ENCODE peak calls at places on chromosomes 5 and 9, in five cellular contexts. S is GM23248, N is HCT116, E is OCI-LY7, U is MM.1S. B is an unnamed sample. For H3K9me2, the result is how much of the 10 kb centered on the place peaks cover.

GRCh38 chr5:79636981-79637733 is 24.9 kb downstream of the TENT2 start:
- DNase-seq in S (no peak), N (no peak), E (no peak), U (no peak), B (no peak)

GRCh38 chr5:143436871-143437270 is 33.4 kb upstream of the NR3C1 start:
- DNase-seq in S (peak), N (no peak), E (no peak), U (no peak), B (no peak)

GRCh38 chr5:32542216-32543059 is 42.9 kb upstream of the SUB1 start:
- DNase-seq in S (peak), N (no peak), E (peak), U (peak), B (no peak)

GRCh38 chr9:109314011-109314531 is 6.8 kb downstream of the EPB41L4B start:
- DNase-seq in S (no peak), N (no peak), E (no peak), U (no peak), B (no peak)

GRCh38 chr9:117334101-117334500 is 80.8 kb downstream of the ASTN2 start:
- DNase-seq in S (no peak), N (no peak), E (no peak), U (no peak), B (peak)

GRCh38 chr9:34991833-34992375 is 2.4 kb downstream of the DNAJB5 start:
- DNase-seq in S (peak), N (peak), E (no peak), U (no peak), B (peak)

GRCh38 chr5:13941468-13941867 is 3.0 kb downstream of the DNAH5 start:
- DNase-seq in S (no peak), N (no peak), E (no peak), U (no peak), B (no peak)

GRCh38 chr9:115262477-115262876 is 144.5 kb upstream of the TNC start:
- DNase-seq in S (peak), N (peak), E (no peak), U (peak), B (no peak)

GRCh38 chr5:160420331-160420610 is 1.4 kb upstream of the PTTG1 start:
- DNase-seq in S (no peak), N (no peak), E (no peak), U (peak), B (no peak)

GRCh38 chr5:142864293-142865260 is 94.4 kb downstream of the ARHGAP26 start:
- DNase-seq in S (no peak), N (no peak), E (no peak), U (no peak), B (peak)

GRCh38 chr9:127307802-127308201 is 43.2 kb downstream of the GARNL3 start:
- DNase-seq in S (no peak), N (no peak), E (no peak), U (no peak), B (no peak)

GRCh38 chr5:14702238-14702839 is 37.8 kb downstream of the OTULIN start:
- DNase-seq in S (no peak), N (no peak), E (no peak), U (no peak), B (no peak)

GRCh38 chr9:70413427-70413797 is 1.0 kb downstream of the KLF9 start:
- DNase-seq in S (peak), N (no peak), E (no peak), U (peak), B (peak)

GRCh38 chr5:172642046-172642409 is 965 bp downstream of the NEURL1B start:
- DNase-seq in S (peak), N (no peak), E (no peak), U (no peak), B (no peak)

GRCh38 chr9:91341258-91341746 is 20.4 kb downstream of the AUH start:
- DNase-seq in S (no peak), N (no peak), E (no peak), U (no peak), B (no peak)

GRCh38 chr5:16983022-16983639 is 47.0 kb upstream of the MYO10 start:
- DNase-seq in S (no peak), N (no peak), E (no peak), U (no peak), B (no peak)

GRCh38 chr9:19409406-19410194 is 791 bp downstream of the ACER2 start:
- DNase-seq in S (peak), N (peak), E (peak), U (no peak), B (peak)

GRCh38 chr5:173778152-173778782 is 109.9 kb upstream of the CPEB4 start:
- DNase-seq in S (no peak), N (no peak), E (peak), U (no peak), B (no peak)

GRCh38 chr5:173775692-173776135 is 112.4 kb upstream of the CPEB4 start:
- DNase-seq in S (no peak), N (no peak), E (peak), U (no peak), B (no peak)

GRCh38 chr5:173778784-173779304 is 109.3 kb upstream of the CPEB4 start:
- DNase-seq in S (no peak), N (no peak), E (no peak), U (no peak), B (no peak)

GRCh38 chr5:173777149-173777548 is 111.0 kb upstream of the CPEB4 start:
- DNase-seq in S (no peak), N (no peak), E (no peak), U (no peak), B (no peak)

GRCh38 chr5:173777669-173778068 is 110.5 kb upstream of the CPEB4 start:
- DNase-seq in S (no peak), N (no peak), E (no peak), U (no peak), B (no peak)
- H3K9me2 ChIP-seq in S (under half), N (under half), E (under half), U (under half), B (under half)

DNA sequence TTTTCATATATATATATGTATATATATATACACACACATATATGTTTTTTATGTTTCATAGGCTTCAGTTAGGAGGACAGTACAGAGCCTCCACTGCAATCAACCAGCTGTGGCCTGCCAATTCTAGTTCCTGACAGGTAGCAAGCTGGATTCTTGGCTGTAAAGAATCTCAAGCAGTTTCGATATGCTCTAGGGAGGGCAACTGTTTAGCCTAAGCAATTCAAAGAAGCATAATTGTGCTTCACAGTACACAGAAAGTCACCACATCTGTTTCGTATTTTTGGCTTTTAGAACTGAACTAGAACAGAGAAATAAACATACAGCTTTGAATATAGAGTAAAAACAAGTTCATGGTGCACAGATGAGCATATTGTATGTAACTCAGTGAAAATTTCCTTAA is 152.4 kb upstream of the ARRDC3 start:
- DNase-seq in S (no peak), N (no peak), E (no peak), U (no peak), B (peak)
- H3K9me2 ChIP-seq in S (under half), N (under half), E (under half), U (under half), B (under half)

GRCh38 chr5:135874461-135874860 is 21.2 kb downstream of the IL9 start:
- DNase-seq in S (no peak), N (no peak), E (no peak), U (no peak), B (no peak)
- H3K9me2 ChIP-seq in S (under half), N (under half), E (under half), U (under half), B (under half)

GRCh38 chr5:41284938-41285337 is 71.6 kb upstream of the C6 start:
- DNase-seq in S (no peak), N (no peak), E (no peak), U (no peak), B (no peak)

GRCh38 chr5:41275813-41276512 is 62.6 kb upstream of the C6 start:
- DNase-seq in S (no peak), N (no peak), E (no peak), U (no peak), B (no peak)

GRCh38 chr5:41281215-41281810 is 68.0 kb upstream of the C6 start:
- DNase-seq in S (no peak), N (no peak), E (no peak), U (no peak), B (no peak)

GRCh38 chr5:41279040-41279439 is 65.7 kb upstream of the C6 start:
- DNase-seq in S (no peak), N (no peak), E (no peak), U (no peak), B (no peak)
- H3K9me2 ChIP-seq in S (under half), N (under half), E (under half), U (under half), B (under half)

GRCh38 chr9:80177949-80178480 is 606.2 kb downstream of the TLE4 start:
- DNase-seq in S (no peak), N (no peak), E (no peak), U (no peak), B (no peak)

GRCh38 chr9:80175286-80175906 is 603.6 kb downstream of the TLE4 start:
- DNase-seq in S (peak), N (peak), E (peak), U (peak), B (peak)
- H3K9me2 ChIP-seq in S (under half), N (under half), E (under half), U (under half), B (under half)